ENCODE peak calls at places on chromosomes 5 and 9, in four cellular contexts. W, K, M and N are unnamed samples.

GRCh38 chr9:83708515-83709158 is 879 bp upstream of the UBQLN1 start:
- DNase-seq in W (peak), K (no peak), M (peak), N (peak)

GRCh38 chr9:134961331-134962064 is 43.8 kb upstream of the FCN1 start:
- DNase-seq in W (no peak), K (no peak), M (no peak), N (no peak)

GRCh38 chr5:139118804-139119203 is 79.4 kb downstream of the SIL1 start:
- DNase-seq in W (no peak), K (no peak), M (no peak), N (no peak)

GRCh38 chr5:115977988-115978387 is 15.7 kb downstream of the LVRN start:
- DNase-seq in W (no peak), K (peak), M (no peak), N (peak)

GRCh38 chr9:132485454-132485853 is 75.4 kb downstream of the CFAP77 start:
- DNase-seq in W (no peak), K (no peak), M (no peak), N (no peak)

GRCh38 chr5:123085638-123086286 is 3.3 kb upstream of the PRDM6 start:
- DNase-seq in W (no peak), K (no peak), M (no peak), N (no peak)

GRCh38 chr9:89185980-89186379 is 7.4 kb upstream of the SHC3 start:
- DNase-seq in W (peak), K (peak), M (no peak), N (no peak)

GRCh38 chr5:108930107-108930506 is 182.4 kb downstream of the FER start:
- DNase-seq in W (no peak), K (no peak), M (no peak), N (no peak)

GRCh38 chr5:56066931-56067450 is 72.2 kb upstream of the IL6ST start:
- DNase-seq in W (no peak), K (no peak), M (no peak), N (no peak)

GRCh38 chr9:74556685-74557084 is 59.5 kb downstream of the RORB start:
- DNase-seq in W (no peak), K (no peak), M (no peak), N (no peak)

GRCh38 chr9:134622896-134623407 is 18.7 kb upstream of the COL5A1 start:
- DNase-seq in W (no peak), K (no peak), M (peak), N (no peak)

GRCh38 chr9:110623462-110624025 is 44.0 kb upstream of the SVEP1 start:
- DNase-seq in W (no peak), K (peak), M (peak), N (no peak)

GRCh38 chr5:62732677-62733121 is 154.1 kb downstream of the LRRC70 start:
- DNase-seq in W (no peak), K (peak), M (no peak), N (no peak)

GRCh38 chr9:4417578-4418325 is 72.5 kb upstream of the SLC1A1 start:
- DNase-seq in W (no peak), K (no peak), M (no peak), N (peak)

GRCh38 chr5:39412995-39413394 is 11.8 kb downstream of the DAB2 start:
- DNase-seq in W (no peak), K (no peak), M (no peak), N (no peak)

GRCh38 chr5:149581192-149581861 is at the start of gene ARHGEF37:
- DNase-seq in W (peak), K (peak), M (peak), N (peak)

GRCh38 chr9:2066312-2067273 is 51.4 kb downstream of the SMARCA2 start:
- DNase-seq in W (no peak), K (peak), M (no peak), N (peak)

GRCh38 chr9:97768731-97769130 is 71.6 kb upstream of the XPA start:
- DNase-seq in W (no peak), K (no peak), M (no peak), N (peak)

GRCh38 chr9:103942171-103942570 is 151.9 kb upstream of the SMC2 start:
- DNase-seq in W (no peak), K (peak), M (no peak), N (no peak)

GRCh38 chr9:132800038-132800648 is 77.9 kb downstream of the AK8 start:
- DNase-seq in W (peak), K (peak), M (peak), N (peak)

GRCh38 chr5:158840193-158840592 is 259.5 kb downstream of the EBF1 start:
- DNase-seq in W (no peak), K (no peak), M (no peak), N (peak)

GRCh38 chr5:68489556-68489955 is 274.0 kb downstream of the PIK3R1 start:
- DNase-seq in W (no peak), K (no peak), M (no peak), N (no peak)

GRCh38 chr5:121199238-121199999 is 652.3 kb upstream of the FTMT start:
- DNase-seq in W (no peak), K (peak), M (peak), N (peak)

GRCh38 chr9:137973829-137974416 is 96.3 kb downstream of the CACNA1B start:
- DNase-seq in W (peak), K (no peak), M (no peak), N (no peak)

GRCh38 chr5:14745753-14746152 is 81.2 kb downstream of the OTULIN start:
- DNase-seq in W (no peak), K (no peak), M (no peak), N (no peak)

GRCh38 chr5:38497946-38498345 is 58.5 kb downstream of the LIFR start:
- DNase-seq in W (no peak), K (peak), M (peak), N (no peak)

GRCh38 chr5:125011419-125011818 is 265.0 kb upstream of the ZNF608 start:
- DNase-seq in W (no peak), K (no peak), M (no peak), N (no peak)
- TF ChIP-seq CTCF in W (no peak), K (no peak), M (no peak), N (no peak)

GRCh38 chr9:90871327-90871935 is 69.8 kb downstream of the SYK start:
- DNase-seq in W (no peak), K (no peak), M (no peak), N (no peak)
- TF ChIP-seq CTCF in W (no peak), K (no peak), M (no peak), N (no peak)

GRCh38 chr5:141192110-141192725 is at the start of gene PCDHB10:
- DNase-seq in W (no peak), K (no peak), M (peak), N (peak)

GRCh38 chr5:141182248-141182647 is at the start of gene PCDHB16:
- DNase-seq in W (peak), K (no peak), M (peak), N (peak)

DNA sequence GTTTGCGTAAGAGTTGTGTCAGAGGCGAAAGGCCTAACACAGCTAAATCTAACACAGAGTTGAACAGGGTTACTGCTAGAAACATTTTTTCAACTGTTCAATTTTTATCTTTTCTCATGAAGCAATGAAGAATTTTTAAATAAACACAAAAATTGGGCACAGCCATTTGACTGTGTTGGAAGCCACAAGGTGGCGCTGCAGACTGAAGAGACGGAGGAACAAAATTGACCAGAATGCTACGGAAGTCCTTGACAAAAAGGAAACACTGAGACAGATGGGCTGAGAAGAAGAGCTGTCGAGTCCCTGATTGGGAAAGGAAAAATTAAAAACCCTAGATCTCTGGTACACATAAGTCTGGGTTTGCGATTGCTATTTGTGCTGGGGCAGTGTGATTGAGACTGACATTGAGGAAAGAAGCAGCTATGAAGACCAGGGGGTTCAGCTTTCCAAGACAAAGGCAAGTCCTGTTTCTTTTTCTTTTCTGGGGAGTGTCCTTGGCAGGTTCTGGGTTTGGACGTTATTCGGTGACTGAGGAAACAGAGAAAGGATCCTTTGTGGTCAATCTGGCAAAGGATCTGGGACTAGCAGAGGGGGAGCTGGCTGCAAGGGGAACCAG is at the start of gene PCDHB9:
- DNase-seq in W (no peak), K (no peak), M (peak), N (peak)
- TF ChIP-seq CTCF in W (peak), K (no peak), M (peak), N (peak)

GRCh38 chr5:146475190-146475801 is 28.2 kb downstream of the TCERG1 start:
- DNase-seq in W (no peak), K (no peak), M (no peak), N (no peak)
- TF ChIP-seq CTCF in W (peak), K (peak), M (peak), N (peak)

DNA sequence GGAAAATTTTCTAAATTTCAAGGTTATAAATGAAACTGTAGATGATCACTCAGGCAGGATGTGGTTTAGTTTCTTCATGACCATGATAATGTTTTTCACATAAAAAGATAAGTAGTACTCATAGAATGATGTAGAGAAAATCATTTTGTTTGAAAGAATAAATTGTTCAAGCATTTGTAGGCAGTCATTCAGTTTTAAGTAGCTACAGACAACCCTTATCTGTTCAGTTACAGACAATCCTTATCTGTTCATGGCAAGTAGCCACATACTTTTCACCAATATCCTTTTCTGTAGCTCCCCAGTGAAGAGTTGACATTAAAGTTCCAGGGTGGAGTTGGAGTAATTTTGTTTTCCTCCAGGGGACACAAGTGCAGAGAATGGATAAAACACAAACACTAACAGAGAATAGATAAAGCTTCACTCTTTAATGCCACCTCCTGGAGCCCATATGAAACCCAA is 278.1 kb upstream of the TNC start:
- DNase-seq in W (no peak), K (peak), M (no peak), N (no peak)
- TF ChIP-seq CTCF in W (no peak), K (no peak), M (no peak), N (no peak)

GRCh38 chr5:142602720-142603245 is 83.1 kb downstream of the FGF1 start:
- DNase-seq in W (no peak), K (no peak), M (no peak), N (no peak)

GRCh38 chr5:142600092-142600491 is 85.8 kb downstream of the FGF1 start:
- DNase-seq in W (no peak), K (no peak), M (no peak), N (no peak)

GRCh38 chr5:142598338-142598700 is 87.6 kb downstream of the FGF1 start:
- DNase-seq in W (no peak), K (no peak), M (no peak), N (no peak)

GRCh38 chr5:142600611-142601360 is 85.1 kb downstream of the FGF1 start:
- DNase-seq in W (no peak), K (peak), M (no peak), N (peak)

DNA sequence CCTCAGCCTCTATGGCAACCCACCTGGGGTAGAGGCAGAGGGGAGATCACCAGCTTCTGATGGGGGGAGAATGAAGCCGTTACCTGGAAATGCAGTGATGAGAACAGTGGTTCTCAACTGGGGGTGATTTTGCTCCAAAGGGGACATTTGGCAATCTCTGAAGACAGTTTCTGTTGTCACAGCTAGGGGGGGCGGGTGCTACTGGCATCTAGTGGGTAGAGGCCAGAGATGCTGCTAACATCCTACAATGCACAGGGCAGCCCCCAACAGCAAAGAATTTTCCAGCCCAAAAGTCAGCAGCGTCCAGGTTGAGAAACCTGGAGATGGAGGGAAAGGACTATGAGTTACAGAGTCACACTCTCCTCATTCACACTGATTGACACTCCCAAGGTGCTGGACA is 84.5 kb downstream of the FGF1 start:
- DNase-seq in W (no peak), K (no peak), M (peak), N (no peak)
- TF ChIP-seq CTCF in W (no peak), K (peak), M (peak), N (peak)

GRCh38 chr9:105656131-105656921 is 5.9 kb upstream of the TAL2 start:
- DNase-seq in W (peak), K (no peak), M (peak), N (no peak)
- TF ChIP-seq CTCF in W (no peak), K (peak), M (no peak), N (no peak)

DNA sequence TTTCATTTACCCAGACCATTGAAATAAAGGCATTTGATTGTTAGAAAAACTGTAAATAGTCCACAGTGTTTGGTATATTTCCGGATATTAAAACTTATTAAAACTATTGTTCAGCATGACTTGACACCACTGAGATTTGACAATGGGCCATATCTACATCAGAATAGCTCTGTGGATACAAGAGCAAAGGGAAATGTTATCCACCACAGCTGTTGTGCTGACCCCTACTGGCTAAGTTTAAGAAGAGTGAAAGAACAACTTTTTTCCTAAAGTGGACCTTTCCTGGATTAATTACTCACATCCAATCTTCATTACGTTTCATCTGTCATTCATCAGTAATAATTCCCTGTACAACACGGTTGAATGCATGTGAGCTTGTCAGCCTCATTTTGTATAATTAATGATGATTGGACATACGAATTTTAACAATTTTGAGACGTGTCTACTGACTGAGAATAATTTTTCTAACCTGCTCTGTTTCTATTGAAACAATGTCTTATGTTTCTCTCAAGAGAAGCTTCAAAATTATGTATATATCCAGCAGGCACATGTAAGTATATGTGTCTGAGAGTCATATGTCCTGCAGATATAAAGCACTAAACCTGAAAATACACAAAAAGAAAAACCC is 1952.5 kb downstream of the MAT2B start:
- DNase-seq in W (no peak), K (peak), M (peak), N (no peak)
- TF ChIP-seq CTCF in W (peak), K (peak), M (peak), N (peak)

DNA sequence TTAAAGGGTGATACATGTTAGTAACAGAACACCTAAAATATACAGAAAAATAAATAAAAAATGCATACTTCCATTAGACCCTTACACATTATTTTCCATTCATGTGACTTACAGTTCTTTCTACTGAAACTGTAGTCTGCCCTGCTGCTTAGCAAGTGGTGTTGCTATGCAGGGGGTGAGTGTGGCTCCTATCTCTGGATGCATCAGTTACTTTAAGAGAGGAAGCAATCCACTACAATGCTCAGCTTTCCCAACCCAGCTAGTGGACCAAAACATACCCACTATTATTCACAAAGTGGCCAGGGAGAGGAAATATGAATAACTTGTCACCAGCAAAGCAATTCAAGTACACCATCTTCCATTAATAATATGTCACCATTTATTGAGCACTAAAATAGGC is 121.8 kb downstream of the DOCK2 start:
- DNase-seq in W (no peak), K (no peak), M (no peak), N (no peak)
- TF ChIP-seq CTCF in W (no peak), K (no peak), M (no peak), N (no peak)